ENCODE peak calls at places on chromosomes 1 and 21, in seven cellular contexts. Z is esophagus muscularis mucosa; Q is CD8-positive, alpha-beta memory T cell; E is GM23248; L is kidney; J is cardiac muscle cell; U is neuronal stem cell. B is an unnamed sample.

GRCh38 chr1:30423570-30423969 is 299.8 kb downstream of the MATN1 start:
- DNase-seq in J (no peak), Q (no peak), E (no peak), Z (peak), L (no peak), U (no peak), B (no peak)

GRCh38 chr1:186894415-186894814 is 65.7 kb downstream of the PLA2G4A start:
- DNase-seq in Q (no peak), U (no peak), L (no peak), Z (no peak), E (no peak), J (no peak), B (no peak)

GRCh38 chr1:14167889-14168288 is 430.6 kb upstream of the KAZN start:
- DNase-seq in Q (no peak), L (no peak), E (no peak), J (no peak), Z (no peak), U (no peak), B (no peak)

GRCh38 chr1:4306559-4307467 is 347.6 kb upstream of the AJAP1 start:
- DNase-seq in Z (no peak), Q (no peak), J (no peak), U (no peak), E (no peak), L (peak), B (no peak)

GRCh38 chr1:183272390-183272801 is 86.3 kb downstream of the LAMC2 start:
- DNase-seq in E (peak), Q (no peak), U (no peak), J (no peak), L (no peak), Z (no peak), B (no peak)

GRCh38 chr21:38913120-38913975 is 107.6 kb downstream of the ETS2 start:
- DNase-seq in U (peak), L (peak), E (peak), J (peak), Q (no peak), Z (peak), B (no peak)

GRCh38 chr1:116322752-116323405 is 50.2 kb upstream of the ATP1A1 start:
- DNase-seq in Q (no peak), E (no peak), U (no peak), Z (no peak), J (no peak), L (no peak), B (no peak)

GRCh38 chr1:115056395-115056798 is 26.8 kb downstream of the TSHB start:
- DNase-seq in E (peak), U (peak), L (peak), Q (no peak), J (peak), Z (no peak), B (no peak)

GRCh38 chr1:178684542-178685000 is 40.5 kb upstream of the RALGPS2 start:
- DNase-seq in U (no peak), Z (no peak), J (no peak), Q (no peak), L (no peak), E (peak), B (no peak)

GRCh38 chr1:26016258-26016943 is 5.2 kb upstream of the EXTL1 start:
- DNase-seq in E (no peak), Q (no peak), Z (no peak), U (no peak), L (no peak), J (no peak), B (no peak)

GRCh38 chr1:1371741-1372711 is 3.0 kb downstream of the AURKAIP1 start:
- DNase-seq in Z (no peak), E (peak), J (peak), Q (peak), U (no peak), L (peak), B (peak)

GRCh38 chr21:38544681-38545080 is 46.4 kb upstream of the ERG start:
- DNase-seq in U (no peak), L (no peak), Z (no peak), J (no peak), E (peak), Q (no peak), B (no peak)

GRCh38 chr1:198612471-198613265 is 26.2 kb upstream of the PTPRC start:
- DNase-seq in U (no peak), J (no peak), E (no peak), Z (no peak), L (no peak), Q (no peak), B (no peak)

GRCh38 chr1:212155219-212155618 is 119.7 kb downstream of the DTL start:
- DNase-seq in J (no peak), Z (no peak), L (no peak), U (no peak), E (no peak), Q (no peak), B (no peak)

GRCh38 chr1:53116307-53116810 is 26.1 kb downstream of the SLC1A7 start:
- DNase-seq in U (no peak), L (no peak), E (no peak), Z (no peak), J (no peak), Q (no peak), B (no peak)

GRCh38 chr1:154548028-154548427 is 10.4 kb downstream of the UBE2Q1 start:
- DNase-seq in J (no peak), U (no peak), E (no peak), L (no peak), Q (no peak), Z (no peak), B (no peak)

GRCh38 chr1:99281109-99281508 is 16.8 kb downstream of the PLPPR4 start:
- DNase-seq in U (no peak), J (no peak), Z (no peak), Q (no peak), E (no peak), L (no peak), B (no peak)

GRCh38 chr1:19324665-19324990 is 12.5 kb downstream of the SLC66A1 start:
- DNase-seq in L (no peak), E (no peak), Q (no peak), J (no peak), U (no peak), Z (no peak), B (no peak)

GRCh38 chr1:30381266-30381665 is 342.1 kb downstream of the MATN1 start:
- DNase-seq in Z (no peak), Q (no peak), E (no peak), U (no peak), J (no peak), L (peak), B (no peak)

GRCh38 chr1:59498640-59499039 is 201.7 kb downstream of the FGGY start:
- DNase-seq in L (no peak), Z (peak), E (peak), Q (no peak), J (no peak), U (no peak), B (no peak)

GRCh38 chr1:159786966-159787365 is 6.2 kb downstream of the DUSP23 start:
- DNase-seq in L (no peak), Z (no peak), U (no peak), E (peak), J (no peak), Q (no peak), B (no peak)

DNA sequence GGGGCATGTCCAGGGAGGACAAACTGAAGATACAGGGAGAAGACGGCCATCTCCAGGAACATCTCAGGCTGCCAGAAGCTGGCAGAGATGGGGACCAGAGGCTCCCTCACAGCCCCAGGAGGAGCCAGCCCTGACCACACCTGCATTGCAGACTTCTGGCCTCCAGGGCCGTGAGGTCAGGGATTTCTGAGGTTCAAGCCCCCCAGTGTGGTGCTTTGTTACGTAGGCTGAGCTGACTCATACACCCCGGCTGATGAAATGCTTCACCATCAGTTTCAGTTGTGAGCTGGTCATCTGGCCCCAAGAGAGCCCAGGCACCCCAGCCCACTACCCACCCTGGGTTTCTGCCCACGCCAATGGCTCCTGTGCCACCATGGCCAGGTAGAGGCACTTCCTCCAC is 106.4 kb downstream of the SIK1 start:
- DNase-seq in L (no peak), Q (no peak), E (no peak), J (no peak), Z (no peak), U (no peak), B (no peak)
- H3K27ac ChIP-seq in L (no peak), Q (no peak), E (no peak), J (no peak), Z (no peak), U (no peak), B (no peak)

GRCh38 chr1:235622933-235623790 is 26.4 kb downstream of the GNG4 start:
- DNase-seq in U (no peak), Q (no peak), J (no peak), L (no peak), Z (no peak), E (no peak), B (no peak)
- H3K27ac ChIP-seq in U (no peak), Q (no peak), J (no peak), L (no peak), Z (no peak), E (no peak), B (no peak)

GRCh38 chr1:240496941-240497340 is 115.0 kb downstream of the GREM2 start:
- DNase-seq in Q (no peak), J (no peak), E (no peak), Z (no peak), L (no peak), U (no peak), B (no peak)

GRCh38 chr1:240495652-240496051 is 116.3 kb downstream of the GREM2 start:
- DNase-seq in E (no peak), L (no peak), Q (no peak), J (no peak), U (no peak), Z (no peak), B (no peak)

GRCh38 chr1:240498335-240498734 is 113.6 kb downstream of the GREM2 start:
- DNase-seq in L (no peak), J (no peak), Z (no peak), U (no peak), Q (no peak), E (no peak), B (no peak)

GRCh38 chr1:240497908-240498307 is 114.0 kb downstream of the GREM2 start:
- DNase-seq in J (no peak), U (no peak), L (no peak), Q (no peak), Z (no peak), E (peak), B (no peak)

GRCh38 chr1:240496356-240496755 is 115.6 kb downstream of the GREM2 start:
- DNase-seq in L (no peak), E (no peak), Q (no peak), Z (no peak), J (no peak), U (no peak), B (no peak)
- H3K27ac ChIP-seq in L (no peak), E (no peak), Q (no peak), Z (no peak), J (no peak), U (no peak), B (no peak)

GRCh38 chr1:16979475-16980327 is 719 bp downstream of the MFAP2 start:
- DNase-seq in U (no peak), L (no peak), E (peak), Z (no peak), Q (no peak), J (no peak), B (no peak)
- H3K27ac ChIP-seq in U (no peak), L (peak), E (peak), Z (peak), Q (no peak), J (no peak), B (no peak)

GRCh38 chr21:42880352-42880751 is 1.0 kb upstream of the WDR4 start:
- DNase-seq in Z (no peak), E (peak), L (no peak), Q (no peak), U (no peak), J (no peak), B (no peak)
- H3K27ac ChIP-seq in Z (no peak), E (peak), L (no peak), Q (peak), U (no peak), J (no peak), B (no peak)

GRCh38 chr1:179888071-179888470 is 6.0 kb downstream of the TOR1AIP1 start:
- DNase-seq in E (no peak), Q (no peak), J (no peak), Z (no peak), U (no peak), L (no peak), B (no peak)
- H3K27ac ChIP-seq in E (no peak), Q (no peak), J (no peak), Z (no peak), U (no peak), L (no peak), B (no peak)

GRCh38 chr1:230824571-230825060 is 43.7 kb downstream of the C1orf198 start:
- DNase-seq in E (peak), Q (no peak), L (no peak), Z (peak), J (no peak), U (no peak), B (no peak)
- H3K27ac ChIP-seq in E (peak), Q (no peak), L (no peak), Z (peak), J (no peak), U (no peak), B (no peak)

GRCh38 chr1:33246171-33246570 is 10.1 kb upstream of the ZNF362 start:
- DNase-seq in U (no peak), E (no peak), J (no peak), Q (no peak), L (no peak), Z (no peak), B (no peak)

GRCh38 chr1:33242652-33243051 is 13.6 kb upstream of the ZNF362 start:
- DNase-seq in U (no peak), Z (no peak), E (no peak), J (no peak), Q (no peak), L (no peak), B (no peak)

GRCh38 chr1:33244143-33244808 is 12.0 kb upstream of the ZNF362 start:
- DNase-seq in E (no peak), Z (no peak), Q (no peak), L (no peak), J (no peak), U (no peak), B (no peak)

GRCh38 chr1:33247537-33247936 is 8.8 kb upstream of the ZNF362 start:
- DNase-seq in U (no peak), Z (no peak), J (no peak), Q (no peak), L (no peak), E (no peak), B (no peak)

GRCh38 chr1:33244809-33245186 is 11.5 kb upstream of the ZNF362 start:
- DNase-seq in Q (no peak), Z (no peak), U (no peak), L (no peak), J (no peak), E (no peak), B (no peak)
- H3K27ac ChIP-seq in Q (no peak), Z (no peak), U (no peak), L (peak), J (no peak), E (no peak), B (no peak)

GRCh38 chr1:41277371-41277994 is 35.4 kb upstream of the SCMH1 start:
- DNase-seq in L (peak), J (no peak), Z (no peak), U (no peak), Q (no peak), E (no peak), B (no peak)

GRCh38 chr1:41278076-41278475 is 36.0 kb upstream of the SCMH1 start:
- DNase-seq in Q (no peak), L (no peak), J (no peak), E (no peak), Z (no peak), U (no peak), B (no peak)

GRCh38 chr1:41274827-41275519 is 32.9 kb upstream of the SCMH1 start:
- DNase-seq in E (peak), J (no peak), L (no peak), U (no peak), Q (no peak), Z (no peak), B (no peak)

GRCh38 chr1:41272601-41273000 is 30.5 kb upstream of the SCMH1 start:
- DNase-seq in U (no peak), J (peak), Q (no peak), Z (no peak), E (no peak), L (no peak), B (no peak)

DNA sequence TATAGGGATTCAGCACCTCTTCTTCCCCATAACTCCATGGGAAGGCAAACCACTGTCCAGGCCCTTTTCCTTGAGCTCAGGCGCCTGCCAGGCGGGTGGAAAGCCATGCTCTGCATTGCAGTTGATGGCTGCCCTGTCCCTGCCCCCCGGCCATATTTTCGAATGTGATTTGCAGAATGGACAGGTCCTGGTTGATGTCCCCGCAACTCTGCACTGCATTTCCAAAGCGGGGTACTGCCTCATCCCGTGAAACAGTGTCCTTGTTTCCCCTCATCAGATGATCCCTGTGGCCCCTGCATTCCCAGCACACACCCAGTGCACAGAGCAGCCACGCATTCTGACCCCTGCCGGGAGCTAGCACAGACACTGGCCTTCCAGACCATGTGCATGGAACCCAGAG is 33.7 kb upstream of the SCMH1 start:
- DNase-seq in Q (no peak), L (no peak), J (no peak), Z (no peak), E (no peak), U (no peak), B (no peak)
- H3K27ac ChIP-seq in Q (no peak), L (no peak), J (no peak), Z (no peak), E (no peak), U (no peak), B (no peak)